ENCODE peak calls at places on chromosome 18, in ten cellular contexts. A, H, Q, J, B, E, R, W, V and K are unnamed samples.

GRCh38 chr18:51151185-51151567 is 46.3 kb downstream of the MEX3C start:
- DNase-seq in A (no peak), H (no peak), Q (no peak), J (no peak), B (no peak), E (no peak), R (no peak), W (no peak), V (no peak), K (no peak)

GRCh38 chr18:41524674-41525470 is 430.2 kb upstream of the PIK3C3 start:
- DNase-seq in A (no peak), H (no peak), Q (no peak), J (no peak), B (no peak), E (no peak), R (no peak), W (no peak), V (no peak), K (no peak)

GRCh38 chr18:50182516-50182915 is 12.4 kb downstream of the MYO5B start:
- DNase-seq in A (no peak), H (no peak), Q (no peak), J (no peak), B (no peak), E (no peak), R (no peak), W (no peak), V (no peak), K (no peak)

GRCh38 chr18:23307567-23308295 is 145.4 kb upstream of the RIOK3 start:
- DNase-seq in A (no peak), H (peak; percentile 46), Q (no peak), J (no peak), B (peak; percentile 84), E (peak; percentile 58), R (no peak), W (no peak), V (no peak), K (no peak)

GRCh38 chr18:78330761-78331160 is 648.9 kb upstream of the SALL3 start:
- DNase-seq in A (no peak), H (no peak), Q (no peak), J (no peak), B (no peak), E (peak; percentile 1), R (no peak), W (no peak), V (no peak), K (no peak)

GRCh38 chr18:62992877-62993365 is 277.6 kb downstream of the PHLPP1 start:
- DNase-seq in A (no peak), H (no peak), Q (no peak), J (no peak), B (no peak), E (no peak), R (no peak), W (no peak), V (no peak), K (no peak)

GRCh38 chr18:45780568-45780967 is 44.9 kb upstream of the SIGLEC15 start:
- DNase-seq in A (peak; percentile 46), H (no peak), Q (no peak), J (no peak), B (no peak), E (peak; percentile 28), R (no peak), W (no peak), V (no peak), K (peak; percentile 84)

GRCh38 chr18:67509711-67510110 is 6.8 kb downstream of the DSEL start:
- DNase-seq in A (no peak), H (no peak), Q (no peak), J (no peak), B (peak; percentile 77), E (peak; percentile 85), R (no peak), W (peak; percentile 33), V (no peak), K (peak; percentile 85)

GRCh38 chr18:45107425-45107824 is 426.7 kb downstream of the SETBP1 start:
- DNase-seq in A (no peak), H (peak; percentile 59), Q (no peak), J (no peak), B (peak; percentile 86), E (peak; percentile 6), R (no peak), W (peak; percentile 27), V (no peak), K (peak; percentile 87)

GRCh38 chr18:26911840-26912239 is 46.3 kb upstream of the AQP4 start:
- DNase-seq in A (peak; percentile 18), H (no peak), Q (no peak), J (no peak), B (no peak), E (no peak), R (no peak), W (no peak), V (no peak), K (no peak)

GRCh38 chr18:56321470-56321869 is 316.9 kb downstream of the TXNL1 start:
- DNase-seq in A (no peak), H (no peak), Q (no peak), J (no peak), B (no peak), E (no peak), R (no peak), W (no peak), V (no peak), K (no peak)

GRCh38 chr18:49486617-49486958 is 446 bp downstream of the C18orf32 start:
- DNase-seq in A (peak; percentile 35), H (no peak), Q (no peak), J (no peak), B (peak; percentile 19), E (no peak), R (no peak), W (no peak), V (no peak), K (peak; percentile 30)

DNA sequence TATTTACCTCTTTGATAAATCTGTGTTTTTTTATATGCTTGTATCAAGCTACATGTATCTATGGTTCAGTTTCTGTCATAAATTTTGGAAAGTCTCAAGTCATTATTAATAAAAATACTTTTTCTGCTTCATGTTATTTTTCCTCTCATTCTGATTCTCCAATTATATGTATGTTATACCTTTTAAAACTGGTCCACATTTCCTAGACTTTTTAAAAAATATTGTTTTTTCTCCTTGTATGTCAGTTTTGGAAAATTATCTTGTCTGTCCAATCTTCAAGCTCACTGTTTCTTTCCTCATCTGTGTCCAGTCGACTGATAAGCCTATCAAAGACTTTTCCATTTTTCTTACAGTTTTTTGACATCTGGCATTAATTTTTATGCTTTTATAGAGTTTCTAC is 253.4 kb downstream of the ASXL3 start:
- DNase-seq in A (no peak), H (no peak), Q (no peak), J (no peak), B (no peak), E (no peak), R (no peak), W (no peak), V (no peak), K (no peak)
- H3K4me3 ChIP-seq in A (no peak overlapping the region), H (no peak overlapping the region), Q (no peak overlapping the region), J (no peak overlapping the region), B (no peak overlapping the region), E (no peak overlapping the region), R (no peak overlapping the region), W (no peak overlapping the region), V (no peak overlapping the region), K (no peak overlapping the region)

GRCh38 chr18:76256897-76257500 is 238.0 kb downstream of the ZNF516 start:
- DNase-seq in A (peak; percentile 70), H (peak; percentile 68), Q (peak; percentile 16), J (peak; percentile 33), B (peak; percentile 66), E (peak; percentile 75), R (no peak), W (peak; percentile 48), V (no peak), K (peak; percentile 80)

GRCh38 chr18:76258209-76258608 is 236.8 kb downstream of the ZNF516 start:
- DNase-seq in A (no peak), H (peak; percentile 49), Q (no peak), J (no peak), B (peak; percentile 66), E (peak; percentile 19), R (no peak), W (no peak), V (no peak), K (no peak)

GRCh38 chr18:76251691-76252090 is 243.4 kb downstream of the ZNF516 start:
- DNase-seq in A (no peak), H (no peak), Q (no peak), J (no peak), B (no peak), E (no peak), R (no peak), W (no peak), V (no peak), K (no peak)

GRCh38 chr18:76255070-76255683 is 239.9 kb downstream of the ZNF516 start:
- DNase-seq in A (no peak), H (no peak), Q (no peak), J (no peak), B (no peak), E (no peak), R (no peak), W (no peak), V (no peak), K (no peak)

DNA sequence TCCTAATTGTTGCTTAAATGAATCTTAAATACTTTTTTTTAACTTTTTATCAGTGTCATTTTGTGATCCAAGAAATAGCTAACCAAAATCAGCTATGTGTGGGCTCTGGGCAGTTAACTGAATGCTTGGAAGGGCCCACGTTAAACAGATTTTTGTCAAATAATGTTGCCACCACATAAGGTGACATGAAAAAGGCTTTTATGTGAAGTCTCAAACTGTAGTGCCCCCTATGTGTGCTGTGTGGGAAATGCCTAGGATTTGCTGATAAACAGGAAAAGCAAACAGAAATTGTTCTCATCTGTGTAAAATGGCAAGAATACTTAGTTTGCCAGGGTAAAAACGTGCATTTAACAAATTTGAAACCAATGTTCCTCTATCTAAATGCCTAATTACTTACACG is 242.2 kb downstream of the ZNF516 start:
- DNase-seq in A (peak; percentile 55), H (peak; percentile 19), Q (no peak), J (no peak), B (no peak), E (peak; percentile 6), R (no peak), W (no peak), V (no peak), K (peak; percentile 29)
- TF ChIP-seq CTCF in A (peak; percentile 86), H (peak; percentile 46), Q (no peak), J (peak; percentile 5), B (peak; percentile 15), E (peak; percentile 43), R (no peak), W (peak; percentile 35), V (no peak), K (peak; percentile 51)

DNA sequence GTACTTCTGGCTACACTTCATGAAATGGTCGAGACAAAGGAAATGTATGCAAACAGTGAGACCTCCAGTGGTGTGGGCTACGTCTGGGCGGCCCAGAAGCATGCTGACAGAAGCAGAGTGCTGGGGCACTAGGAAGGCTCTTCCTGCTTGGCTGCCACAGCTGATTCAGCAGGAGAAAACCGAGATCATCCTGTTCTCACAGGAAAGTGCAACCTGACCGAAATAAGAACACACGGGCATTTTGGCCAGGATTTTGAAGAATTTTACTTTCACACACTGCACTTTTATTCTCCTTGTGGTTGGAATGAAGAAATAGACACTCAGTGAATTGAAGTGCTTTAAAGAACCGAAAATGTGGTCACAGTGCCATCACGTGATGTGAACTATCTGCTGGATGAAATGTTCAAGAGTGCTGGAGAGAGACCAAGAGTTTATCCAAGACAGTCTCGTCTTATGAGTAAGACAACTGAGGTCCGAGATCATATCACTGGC is 149.5 kb downstream of the CCBE1 start:
- DNase-seq in A (peak; percentile 24), H (peak; percentile 50), Q (no peak), J (peak; percentile 83), B (peak; percentile 92), E (peak; percentile 93), R (no peak), W (peak; percentile 74), V (peak; percentile 10), K (peak; percentile 84)
- H3K4me3 ChIP-seq in A (no peak overlapping the region), H (no peak overlapping the region), Q (no peak overlapping the region), J (peak overlapping the region; percentile 4), B (peak overlapping the region; percentile 17), E (peak overlapping the region; percentile 5), R (no peak overlapping the region), W (peak overlapping the region; percentile 6), V (no peak overlapping the region), K (no peak overlapping the region)

GRCh38 chr18:9835796-9836195 is 50.0 kb upstream of the TXNDC2 start:
- DNase-seq in A (no peak), H (no peak), Q (no peak), J (no peak), B (peak; percentile 40), E (no peak), R (no peak), W (no peak), V (no peak), K (no peak)
- TF ChIP-seq CTCF in A (no peak), H (no peak), Q (no peak), J (no peak), B (no peak), E (no peak), R (no peak), W (no peak), V (no peak), K (no peak)